ENCODE peak calls at places on chromosomes 5 and 9, in six cellular contexts. One of them, this sample, is unnamed.

GRCh38 chr9:13715430-13715829 is 435.9 kb upstream of the MPDZ start:
- DNase-seq in PC-3: no peak
- DNase-seq in OCI-LY7: no peak
- DNase-seq in fibroblast of lung: no peak
- DNase-seq in AG04450: no peak
- DNase-seq in HCT116: no peak
- DNase-seq in this sample: no peak

GRCh38 chr9:133238272-133238850 is 29.3 kb upstream of the OBP2B start:
- DNase-seq in PC-3: no peak
- DNase-seq in AG04450: no peak
- DNase-seq in HCT116: peak; percentile 67
- DNase-seq in fibroblast of lung: peak; percentile 6
- DNase-seq in OCI-LY7: no peak
- DNase-seq in this sample: peak; percentile 92

GRCh38 chr5:6501701-6502100 is 53.0 kb downstream of the UBE2QL1 start:
- DNase-seq in fibroblast of lung: no peak
- DNase-seq in HCT116: no peak
- DNase-seq in AG04450: no peak
- DNase-seq in PC-3: no peak
- DNase-seq in OCI-LY7: no peak
- DNase-seq in this sample: no peak

GRCh38 chr9:15295761-15296405 is 11.1 kb downstream of the TTC39B start:
- DNase-seq in AG04450: no peak
- DNase-seq in OCI-LY7: no peak
- DNase-seq in fibroblast of lung: peak; percentile 72
- DNase-seq in PC-3: no peak
- DNase-seq in HCT116: no peak
- DNase-seq in this sample: no peak

GRCh38 chr5:62982348-62982747 is 403.7 kb downstream of the LRRC70 start:
- DNase-seq in HCT116: no peak
- DNase-seq in OCI-LY7: no peak
- DNase-seq in AG04450: no peak
- DNase-seq in fibroblast of lung: no peak
- DNase-seq in PC-3: no peak
- DNase-seq in this sample: no peak

GRCh38 chr9:7177383-7177782 is 419.6 kb downstream of the KDM4C start:
- DNase-seq in OCI-LY7: no peak
- DNase-seq in fibroblast of lung: no peak
- DNase-seq in HCT116: no peak
- DNase-seq in PC-3: no peak
- DNase-seq in AG04450: no peak
- DNase-seq in this sample: no peak

GRCh38 chr5:170338933-170339779 is 41.6 kb upstream of the LCP2 start:
- DNase-seq in PC-3: no peak
- DNase-seq in HCT116: peak; percentile 13
- DNase-seq in OCI-LY7: peak; percentile 64
- DNase-seq in AG04450: no peak
- DNase-seq in fibroblast of lung: no peak
- DNase-seq in this sample: no peak

GRCh38 chr9:79974806-79975422 is 403.1 kb downstream of the TLE4 start:
- DNase-seq in AG04450: no peak
- DNase-seq in PC-3: no peak
- DNase-seq in HCT116: no peak
- DNase-seq in OCI-LY7: no peak
- DNase-seq in fibroblast of lung: no peak
- DNase-seq in this sample: no peak

GRCh38 chr5:76544268-76544926 is 78.8 kb downstream of the F2RL2 start:
- DNase-seq in AG04450: no peak
- DNase-seq in OCI-LY7: peak; percentile 61
- DNase-seq in PC-3: peak; percentile 43
- DNase-seq in fibroblast of lung: peak; percentile 12
- DNase-seq in HCT116: peak; percentile 31
- DNase-seq in this sample: no peak

GRCh38 chr5:44387391-44387790 is 1.8 kb downstream of the FGF10 start:
- DNase-seq in HCT116: no peak
- DNase-seq in PC-3: no peak
- DNase-seq in OCI-LY7: no peak
- DNase-seq in fibroblast of lung: peak; percentile 52
- DNase-seq in AG04450: no peak
- DNase-seq in this sample: no peak

GRCh38 chr9:113903514-113904077 is 27.5 kb downstream of the ZNF618 start:
- DNase-seq in PC-3: no peak
- DNase-seq in OCI-LY7: no peak
- DNase-seq in AG04450: no peak
- DNase-seq in HCT116: no peak
- DNase-seq in fibroblast of lung: no peak
- DNase-seq in this sample: no peak

GRCh38 chr9:87371801-87372374 is 125.8 kb upstream of the DAPK1 start:
- DNase-seq in AG04450: no peak
- DNase-seq in OCI-LY7: no peak
- DNase-seq in HCT116: no peak
- DNase-seq in PC-3: no peak
- DNase-seq in fibroblast of lung: no peak
- DNase-seq in this sample: no peak

GRCh38 chr5:158154226-158155005 is 295.5 kb upstream of the CLINT1 start:
- DNase-seq in OCI-LY7: no peak
- DNase-seq in fibroblast of lung: peak; percentile 93
- DNase-seq in AG04450: no peak
- DNase-seq in HCT116: no peak
- DNase-seq in PC-3: peak; percentile 81
- DNase-seq in this sample: no peak

GRCh38 chr5:88118179-88118578 is 150.5 kb downstream of the TMEM161B start:
- DNase-seq in AG04450: no peak
- DNase-seq in PC-3: no peak
- DNase-seq in fibroblast of lung: no peak
- DNase-seq in HCT116: no peak
- DNase-seq in OCI-LY7: no peak
- DNase-seq in this sample: no peak

GRCh38 chr5:167072225-167072624 is 1219.2 kb upstream of the WWC1 start:
- DNase-seq in fibroblast of lung: peak; percentile 62
- DNase-seq in PC-3: no peak
- DNase-seq in OCI-LY7: no peak
- DNase-seq in AG04450: no peak
- DNase-seq in HCT116: no peak
- DNase-seq in this sample: no peak

GRCh38 chr5:56941981-56942380 is 9.9 kb downstream of the MIER3 start:
- DNase-seq in AG04450: peak; percentile 2
- DNase-seq in OCI-LY7: no peak
- DNase-seq in fibroblast of lung: no peak
- DNase-seq in HCT116: no peak
- DNase-seq in PC-3: no peak
- DNase-seq in this sample: no peak

GRCh38 chr9:129648092-129648763 is 6.3 kb upstream of the ASB6 start:
- DNase-seq in fibroblast of lung: no peak
- DNase-seq in PC-3: no peak
- DNase-seq in AG04450: no peak
- DNase-seq in HCT116: no peak
- DNase-seq in OCI-LY7: no peak
- DNase-seq in this sample: no peak

GRCh38 chr9:137694962-137695875 is 76.4 kb downstream of the EHMT1 start:
- DNase-seq in HCT116: no peak
- DNase-seq in PC-3: peak; percentile 13
- DNase-seq in AG04450: no peak
- DNase-seq in fibroblast of lung: peak; percentile 27
- DNase-seq in OCI-LY7: peak; percentile 79
- DNase-seq in this sample: peak; percentile 79

GRCh38 chr5:179606910-179607448 is 16.5 kb downstream of the HNRNPH1 start:
- DNase-seq in HCT116: no peak
- DNase-seq in AG04450: no peak
- DNase-seq in PC-3: no peak
- DNase-seq in fibroblast of lung: no peak
- DNase-seq in OCI-LY7: no peak
- DNase-seq in this sample: peak; percentile 58
- H3K27ac ChIP-seq in HCT116: no peak overlapping the region
- H3K27ac ChIP-seq in AG04450: peak overlapping the region; percentile 31
- H3K27ac ChIP-seq in PC-3: no peak overlapping the region
- H3K27ac ChIP-seq in fibroblast of lung: no peak overlapping the region
- H3K27ac ChIP-seq in OCI-LY7: no peak overlapping the region
- H3K27ac ChIP-seq in this sample: no peak overlapping the region

GRCh38 chr5:8316608-8317007 is 447.7 kb downstream of the MTRR start:
- DNase-seq in OCI-LY7: no peak
- DNase-seq in HCT116: no peak
- DNase-seq in AG04450: no peak
- DNase-seq in fibroblast of lung: no peak
- DNase-seq in PC-3: peak; percentile 40
- DNase-seq in this sample: no peak
- H3K9me3 ChIP-seq in OCI-LY7: no peaks in the 10 kb centered on the region
- H3K9me3 ChIP-seq in HCT116: peaks cover 24% of the 10 kb centered on the region
- H3K9me3 ChIP-seq in AG04450: no peaks in the 10 kb centered on the region
- H3K9me3 ChIP-seq in fibroblast of lung: no peaks in the 10 kb centered on the region
- H3K9me3 ChIP-seq in PC-3: no peaks in the 10 kb centered on the region
- H3K9me3 ChIP-seq in this sample: no peaks in the 10 kb centered on the region

DNA sequence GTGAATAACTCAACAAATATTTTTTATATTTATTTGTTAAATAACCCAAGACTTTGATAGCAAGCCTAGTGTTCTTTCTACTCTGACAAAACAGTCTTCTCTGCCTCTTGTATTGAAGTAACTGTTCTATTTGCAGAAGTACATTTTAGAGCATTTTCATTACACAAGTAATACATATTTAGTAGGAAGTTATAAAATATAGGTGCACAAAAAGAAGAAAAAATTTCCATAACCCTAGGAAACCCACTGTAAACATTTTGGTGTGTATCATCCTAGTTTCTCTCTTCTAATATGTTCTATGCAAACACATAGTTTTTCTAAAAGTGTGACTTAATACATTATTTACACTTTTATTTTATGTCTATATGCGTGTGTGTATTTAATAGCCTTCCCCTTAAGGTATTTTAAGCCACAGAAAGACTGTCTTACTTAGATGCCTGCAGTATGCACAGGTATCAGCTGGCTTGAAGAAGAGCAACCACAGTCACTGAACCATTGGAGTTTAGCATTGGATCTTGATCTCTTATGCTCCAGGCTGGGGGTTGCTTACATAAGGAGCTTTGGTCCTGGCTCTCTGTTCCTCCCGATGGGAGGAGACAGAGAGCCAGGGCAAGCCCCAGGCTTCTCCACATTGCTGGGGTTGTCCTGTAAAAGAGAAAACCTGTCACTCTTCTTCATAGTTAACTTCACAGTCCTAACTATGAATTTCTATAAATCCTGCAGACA is 3.8 kb downstream of the SELENOP start:
- DNase-seq in PC-3: no peak
- DNase-seq in HCT116: no peak
- DNase-seq in OCI-LY7: no peak
- DNase-seq in fibroblast of lung: no peak
- DNase-seq in AG04450: no peak
- DNase-seq in this sample: no peak
- TF ChIP-seq CTCF in PC-3: no peak
- TF ChIP-seq CTCF in HCT116: no peak
- TF ChIP-seq CTCF in OCI-LY7: no peak
- TF ChIP-seq CTCF in fibroblast of lung: peak; percentile 14
- TF ChIP-seq CTCF in AG04450: no peak
- TF ChIP-seq CTCF in this sample: no peak

GRCh38 chr5:96691503-96692303 is 29.5 kb downstream of the CAST start:
- DNase-seq in AG04450: no peak
- DNase-seq in PC-3: no peak
- DNase-seq in fibroblast of lung: peak; percentile 45
- DNase-seq in HCT116: no peak
- DNase-seq in OCI-LY7: no peak
- DNase-seq in this sample: no peak
- H3K27ac ChIP-seq in AG04450: peak overlapping the region; percentile 32
- H3K27ac ChIP-seq in PC-3: no peak overlapping the region
- H3K27ac ChIP-seq in fibroblast of lung: peak overlapping the region; percentile 57
- H3K27ac ChIP-seq in HCT116: no peak overlapping the region
- H3K27ac ChIP-seq in OCI-LY7: no peak overlapping the region
- H3K27ac ChIP-seq in this sample: peak overlapping the region; percentile 33

DNA sequence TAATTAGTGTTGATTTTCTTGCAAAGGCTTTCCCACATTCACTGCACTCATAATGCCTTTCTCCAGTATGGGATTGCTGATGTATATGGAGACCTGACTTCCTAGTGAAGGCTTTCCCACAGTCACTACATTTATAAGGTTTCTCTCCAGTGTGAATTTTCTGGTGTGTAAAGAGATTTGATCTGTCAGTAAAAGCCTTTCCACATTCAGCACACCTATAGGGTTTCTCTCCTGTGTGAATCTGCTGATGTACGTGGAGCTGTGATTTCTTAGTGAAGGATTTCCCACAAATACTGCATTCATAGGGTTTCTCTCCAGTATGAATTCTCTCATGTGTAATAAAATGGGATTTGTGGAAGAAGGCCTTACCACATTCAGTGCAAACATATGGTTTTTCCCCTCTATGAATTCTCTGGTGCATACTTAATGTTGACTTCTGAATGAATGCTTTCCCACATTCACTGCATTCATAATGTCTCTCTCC is 31.1 kb downstream of the ZNF484 start:
- DNase-seq in PC-3: no peak
- DNase-seq in fibroblast of lung: peak; percentile 16
- DNase-seq in OCI-LY7: no peak
- DNase-seq in HCT116: no peak
- DNase-seq in AG04450: no peak
- DNase-seq in this sample: no peak
- H3K9me3 ChIP-seq in PC-3: peaks cover 32% of the 10 kb centered on the region
- H3K9me3 ChIP-seq in fibroblast of lung: peaks cover 4% of the 10 kb centered on the region
- H3K9me3 ChIP-seq in OCI-LY7: peaks cover 44% of the 10 kb centered on the region
- H3K9me3 ChIP-seq in HCT116: peaks cover 27% of the 10 kb centered on the region
- H3K9me3 ChIP-seq in AG04450: peaks cover 34% of the 10 kb centered on the region
- H3K9me3 ChIP-seq in this sample: peaks cover 54% of the 10 kb centered on the region

This sample was measured in upper lobe of right lung.